ENCODE peak calls at places on chromosomes 2 and 18, in four cellular contexts. E is H9, Y is H1, C is IMR-90. Z is an unnamed sample.

GRCh38 chr2:26575836-26576564 is 65.2 kb downstream of the CIB4 start:
- DNase-seq in Y (no peak), C (no peak), E (no peak), Z (no peak)

GRCh38 chr2:155841442-155841841 is 491.1 kb downstream of the NR4A2 start:
- DNase-seq in E (no peak), C (no peak), Y (no peak), Z (peak)

GRCh38 chr2:84800194-84800805 is 80.6 kb downstream of the TRABD2A start:
- DNase-seq in C (no peak), E (no peak), Y (no peak), Z (no peak)

GRCh38 chr2:75954761-75955160 is 244.0 kb upstream of the GCFC2 start:
- DNase-seq in Y (no peak), E (no peak), C (no peak), Z (no peak)

GRCh38 chr2:190119948-190120347 is 57.4 kb upstream of the MSTN start:
- DNase-seq in E (no peak), C (no peak), Y (peak), Z (peak)

GRCh38 chr2:224369028-224369632 is 32.8 kb downstream of the FAM124B start:
- DNase-seq in E (no peak), C (peak), Y (no peak), Z (peak)

GRCh38 chr2:193409951-193410350 is 1215.2 kb upstream of the TMEFF2 start:
- DNase-seq in C (no peak), E (no peak), Y (no peak), Z (no peak)

GRCh38 chr2:54042341-54042740 is 71.5 kb upstream of the PSME4 start:
- DNase-seq in C (peak), E (no peak), Y (no peak), Z (no peak)

GRCh38 chr2:8298783-8299182 is 383.1 kb upstream of the ID2 start:
- DNase-seq in C (no peak), E (no peak), Y (no peak), Z (no peak)

GRCh38 chr2:99819766-99820165 is 322.6 kb downstream of the AFF3 start:
- DNase-seq in Y (no peak), E (peak), C (no peak), Z (peak)

GRCh38 chr18:21678897-21679296 is 25.7 kb downstream of the ABHD3 start:
- DNase-seq in E (no peak), Y (no peak), C (no peak), Z (no peak)

GRCh38 chr2:147388217-147388616 is 456.6 kb upstream of the ACVR2A start:
- DNase-seq in Y (no peak), E (no peak), C (no peak), Z (no peak)

GRCh38 chr2:212548459-212548815 is 9.8 kb upstream of the ERBB4 start:
- DNase-seq in E (no peak), Y (no peak), C (peak), Z (peak)

GRCh38 chr2:194044321-194044720 is 1612.7 kb upstream of the SLC39A10 start:
- DNase-seq in C (no peak), E (no peak), Y (no peak), Z (no peak)

GRCh38 chr2:51085679-51086078 is 53.7 kb upstream of the NRXN1 start:
- DNase-seq in Y (no peak), C (no peak), E (no peak), Z (peak)

GRCh38 chr2:44524347-44524926 is 162.7 kb downstream of the CAMKMT start:
- DNase-seq in Y (no peak), E (no peak), C (no peak), Z (no peak)

GRCh38 chr2:226609361-226609760 is 190.3 kb downstream of the IRS1 start:
- DNase-seq in E (no peak), C (peak), Y (no peak), Z (no peak)

GRCh38 chr18:56389190-56389589 is 249.2 kb downstream of the TXNL1 start:
- DNase-seq in Y (no peak), C (peak), E (no peak), Z (no peak)

GRCh38 chr2:181876614-181877063 is 14.9 kb upstream of the ITPRID2 start:
- DNase-seq in E (no peak), C (peak), Y (no peak), Z (no peak)

GRCh38 chr2:58194451-58194850 is 46.7 kb downstream of the FANCL start:
- DNase-seq in Y (no peak), E (no peak), C (no peak), Z (no peak)

GRCh38 chr2:45269149-45269793 is 260.0 kb upstream of the SIX2 start:
- DNase-seq in E (no peak), C (peak), Y (no peak), Z (no peak)

GRCh38 chr2:187310696-187311095 is 137.4 kb downstream of the CALCRL start:
- DNase-seq in C (no peak), Y (no peak), E (no peak), Z (no peak)

GRCh38 chr2:64875368-64875767 is 113.8 kb upstream of the SLC1A4 start:
- DNase-seq in E (no peak), Y (no peak), C (no peak), Z (no peak)

GRCh38 chr2:64873472-64873924 is 115.7 kb upstream of the SLC1A4 start:
- DNase-seq in Y (peak), C (peak), E (peak), Z (peak)

GRCh38 chr2:64874593-64874992 is 114.6 kb upstream of the SLC1A4 start:
- DNase-seq in E (no peak), C (no peak), Y (no peak), Z (no peak)

GRCh38 chr2:64879745-64880144 is 109.5 kb upstream of the SLC1A4 start:
- DNase-seq in Y (no peak), C (no peak), E (no peak), Z (no peak)

GRCh38 chr2:64876137-64876647 is 113.0 kb upstream of the SLC1A4 start:
- DNase-seq in E (peak), Y (peak), C (peak), Z (peak)
- H3K56ac ChIP-seq in E (no peak), Y (no peak), C (no peak), Z (peak)

DNA sequence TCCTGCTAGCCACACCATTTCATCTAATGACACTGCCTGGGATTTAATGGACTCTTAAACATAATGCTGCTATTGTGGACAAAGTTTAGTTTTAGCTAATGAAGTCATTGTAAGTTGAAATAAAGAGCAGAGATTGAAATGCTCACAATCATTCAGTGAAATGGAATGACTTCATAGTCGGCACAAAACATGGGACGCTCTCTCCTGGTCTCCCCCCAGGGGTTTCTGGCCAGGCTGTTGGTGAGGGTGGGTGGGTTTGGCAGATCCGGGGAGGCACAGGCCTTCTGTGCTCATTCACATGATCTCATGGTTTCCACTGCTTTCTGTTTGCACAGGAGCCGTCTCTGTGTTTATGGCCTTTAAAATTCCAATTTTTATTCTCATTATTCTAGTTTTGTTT is 141.7 kb upstream of the KLHL29 start:
- DNase-seq in E (no peak), Y (no peak), C (no peak), Z (no peak)
- H3K56ac ChIP-seq in E (no peak), Y (no peak), C (no peak), Z (no peak)

GRCh38 chr2:164151518-164151917 is 415.7 kb upstream of the FIGN start:
- DNase-seq in Y (no peak), E (no peak), C (peak), Z (no peak)

GRCh38 chr2:164150601-164151000 is 414.8 kb upstream of the FIGN start:
- DNase-seq in Y (no peak), E (no peak), C (peak), Z (no peak)

GRCh38 chr2:164155558-164155957 is 419.8 kb upstream of the FIGN start:
- DNase-seq in Y (no peak), C (no peak), E (no peak), Z (no peak)
- H3K56ac ChIP-seq in Y (no peak), C (no peak), E (no peak), Z (no peak)

DNA sequence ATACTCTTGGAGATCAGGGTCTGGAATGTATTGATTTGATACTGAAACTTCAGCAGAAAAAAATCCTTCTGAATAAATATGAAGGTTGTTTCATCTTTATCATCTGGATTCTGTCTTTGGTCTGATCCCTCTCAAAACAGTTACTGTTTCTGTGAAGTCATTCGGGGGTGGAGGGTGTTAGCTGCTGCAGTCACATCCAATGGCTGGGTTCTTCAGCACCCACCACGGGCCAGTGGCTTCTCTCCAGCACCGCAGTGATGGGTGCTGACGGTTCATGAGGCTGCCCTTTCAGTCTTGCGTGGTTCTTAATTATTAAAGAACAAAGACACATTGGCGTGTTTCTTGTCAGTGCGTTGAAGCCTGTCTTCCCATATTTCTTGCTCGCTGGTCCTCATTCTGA is 148.0 kb downstream of the LDLRAD4 start:
- DNase-seq in Y (no peak), C (no peak), E (no peak), Z (no peak)
- H3K56ac ChIP-seq in Y (no peak), C (no peak), E (no peak), Z (no peak)

DNA sequence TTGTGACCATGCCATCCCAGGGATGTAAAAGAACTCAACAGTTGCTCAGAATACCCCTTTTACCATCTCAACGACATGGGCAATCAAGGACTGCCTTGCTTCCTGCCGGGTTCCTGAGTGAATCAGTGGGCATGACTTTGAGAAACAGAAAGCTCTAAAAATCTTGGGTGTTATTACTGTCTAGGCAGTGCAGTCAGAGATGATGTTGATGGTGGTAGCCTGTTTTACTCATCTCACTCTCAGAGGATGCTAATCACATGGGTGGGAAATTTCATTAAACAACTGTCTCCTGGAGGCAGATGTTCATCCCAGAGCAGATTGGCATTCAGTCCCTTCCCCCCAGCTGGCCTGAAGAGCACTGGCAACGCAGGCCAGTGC is 161.5 kb downstream of the BCL11A start:
- DNase-seq in C (no peak), Y (no peak), E (no peak), Z (no peak)
- H3K56ac ChIP-seq in C (no peak), Y (no peak), E (no peak), Z (no peak)

DNA sequence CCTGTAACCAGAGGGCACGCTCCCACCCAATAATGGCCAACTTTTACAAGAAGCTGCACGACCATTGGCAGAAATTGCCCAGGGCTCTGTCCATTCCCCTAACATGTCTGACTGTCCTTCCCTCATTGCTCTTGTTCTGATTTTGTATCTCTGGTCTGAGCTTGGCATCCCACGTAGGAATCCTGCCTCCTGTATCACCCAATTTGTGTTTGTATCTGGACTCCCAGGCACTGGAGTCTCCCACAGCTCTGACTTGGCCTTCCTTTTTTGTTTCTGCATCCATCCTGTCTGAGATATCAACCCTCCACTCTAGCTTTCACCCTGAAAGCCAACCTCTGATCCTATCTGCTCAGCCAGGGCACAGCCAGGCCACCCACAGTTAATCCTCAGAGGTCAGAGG is 259.8 kb downstream of the FBXO15 start:
- DNase-seq in Y (no peak), C (no peak), E (no peak), Z (no peak)
- H3K56ac ChIP-seq in Y (no peak), C (no peak), E (no peak), Z (no peak)

GRCh38 chr2:170886391-170886790 is 42.7 kb upstream of the GORASP2 start:
- DNase-seq in Y (no peak), C (peak), E (no peak), Z (no peak)
- H3K56ac ChIP-seq in Y (no peak), C (no peak), E (no peak), Z (no peak)